ENCODE peak calls at places on chromosomes 11 and 22, in eight cellular contexts. L is fibroblast of the aortic adventitia; B is AG08396; U is NCI-H446 treated with DMSO at 0.1 percent for 48 hours; S is stimulated activated CD4-positive, alpha-beta T cell treated with anti-CD3 and anti-CD28 coated beads, Interleukin-4, amount 100 ng/mL, for 48 hours; H is activated CD4-positive, alpha-beta T cell treated with anti-CD3 and anti-CD28 coated beads, Interleukin-2, amount 10 ng/mL, durations not matched to agents 7 days and 5 days; J is HEK293T; C is left kidney. P is an unnamed sample.

GRCh38 chr22:23591203-23591791 is 11.2 kb upstream of the IGLL1 start:
- DNase-seq in L (peak), B (peak), U (peak), S (peak), H (peak), J (peak), C (peak), P (no peak)

GRCh38 chr11:120078397-120078796 is 59.5 kb downstream of the TRIM29 start:
- DNase-seq in L (no peak), B (no peak), U (no peak), S (no peak), H (no peak), J (no peak), C (no peak), P (no peak)

GRCh38 chr22:30890689-30891442 is 77.7 kb downstream of the MORC2 start:
- DNase-seq in L (peak), B (peak), U (no peak), S (peak), H (peak), J (peak), C (peak), P (no peak)

GRCh38 chr11:109112748-109113378 is 309.1 kb upstream of the C11orf87 start:
- DNase-seq in L (no peak), B (no peak), U (peak), S (no peak), H (no peak), J (no peak), C (peak), P (no peak)

GRCh38 chr22:45246060-45246985 is 5.6 kb upstream of the KIAA0930 start:
- DNase-seq in L (peak), B (peak), U (no peak), S (no peak), H (no peak), J (no peak), C (peak), P (peak)

GRCh38 chr22:47287516-47287915 is 525.1 kb downstream of the TBC1D22A start:
- DNase-seq in L (no peak), B (no peak), U (no peak), S (no peak), H (no peak), J (no peak), C (no peak), P (no peak)

GRCh38 chr22:48756146-48757111 is 1071.2 kb downstream of the BRD1 start:
- DNase-seq in L (no peak), B (no peak), U (no peak), S (no peak), H (no peak), J (no peak), C (no peak), P (no peak)

GRCh38 chr11:47248304-47248663 is 330 bp downstream of the ACP2 start:
- DNase-seq in L (peak), B (no peak), U (no peak), S (no peak), H (no peak), J (no peak), C (no peak), P (peak)

GRCh38 chr22:27885977-27886842 is 32.8 kb downstream of the PITPNB start:
- DNase-seq in L (peak), B (peak), U (peak), S (peak), H (peak), J (peak), C (peak), P (peak)

GRCh38 chr11:99960536-99960935 is 726.6 kb upstream of the ARHGAP42 start:
- DNase-seq in L (no peak), B (no peak), U (no peak), S (no peak), H (no peak), J (no peak), C (no peak), P (no peak)

GRCh38 chr11:61971177-61972111 is 4.0 kb upstream of the FTH1 start:
- DNase-seq in L (peak), B (peak), U (peak), S (peak), H (peak), J (peak), C (peak), P (peak)

GRCh38 chr11:123404626-123405025 is 25.4 kb upstream of the GRAMD1B start:
- DNase-seq in L (no peak), B (no peak), U (peak), S (no peak), H (no peak), J (no peak), C (no peak), P (no peak)

GRCh38 chr22:32712644-32713355 is 88.7 kb upstream of the TIMP3 start:
- DNase-seq in L (peak), B (no peak), U (no peak), S (no peak), H (no peak), J (no peak), C (no peak), P (no peak)

GRCh38 chr11:2795491-2795991 is 90.0 kb downstream of the CDKN1C start:
- DNase-seq in L (no peak), B (no peak), U (no peak), S (no peak), H (no peak), J (no peak), C (no peak), P (no peak)

GRCh38 chr11:7579226-7579825 is 65.5 kb downstream of the PPFIBP2 start:
- DNase-seq in L (peak), B (no peak), U (no peak), S (no peak), H (no peak), J (no peak), C (no peak), P (no peak)

GRCh38 chr11:76408171-76408965 is 27.2 kb downstream of the GVQW3 start:
- DNase-seq in L (no peak), B (no peak), U (peak), S (no peak), H (no peak), J (no peak), C (peak), P (peak)

GRCh38 chr22:20205964-20206708 is 55.3 kb upstream of the CCDC188 start:
- DNase-seq in L (peak), B (peak), U (no peak), S (peak), H (peak), J (peak), C (peak), P (peak)

GRCh38 chr22:21876486-21877176 is 9.2 kb upstream of the MAPK1 start:
- DNase-seq in L (peak), B (peak), U (no peak), S (peak), H (no peak), J (no peak), C (no peak), P (no peak)